ENCODE peak calls at places on chromosomes 6 and 20, in eight cellular contexts. E, C, Z, Q, D, S, K and J are unnamed samples.

GRCh38 chr6:106069478-106069877 is 16.7 kb upstream of the PRDM1 start:
- DNase-seq in C (peak; percentile 66), K (no peak), Z (no peak), D (peak; percentile 12), S (no peak), E (no peak), Q (no peak), J (no peak)

GRCh38 chr6:26240157-26240980 is 124.6 kb upstream of the BTN3A2 start:
- DNase-seq in S (no peak), C (peak; percentile 76), D (no peak), E (peak; percentile 81), K (peak; percentile 40), Q (no peak), Z (peak; percentile 77), J (peak; percentile 62)

GRCh38 chr6:24125980-24126379 is at the start of gene NRSN1:
- DNase-seq in Z (no peak), Q (no peak), D (peak; percentile 2), K (no peak), E (no peak), S (no peak), C (no peak), J (no peak)

GRCh38 chr6:14275493-14275851 is 157.9 kb downstream of the CD83 start:
- DNase-seq in S (no peak), Z (peak; percentile 85), K (no peak), C (no peak), Q (no peak), E (no peak), D (no peak), J (no peak)

GRCh38 chr20:49846206-49846807 is 33.7 kb downstream of the SLC9A8 start:
- DNase-seq in D (peak; percentile 23), K (no peak), E (peak; percentile 52), Z (no peak), S (no peak), Q (no peak), C (peak; percentile 75), J (peak; percentile 56)

GRCh38 chr6:140774080-140774505 is 1358.6 kb upstream of the GJE1 start:
- DNase-seq in D (no peak), K (no peak), Q (no peak), Z (no peak), S (no peak), E (no peak), C (peak; percentile 42), J (no peak)

GRCh38 chr6:490251-491037 is 98.9 kb downstream of the IRF4 start:
- DNase-seq in Z (no peak), D (no peak), C (no peak), K (no peak), S (no peak), Q (no peak), E (no peak), J (no peak)

GRCh38 chr6:20455175-20456075 is 53.7 kb downstream of the E2F3 start:
- DNase-seq in K (no peak), Q (no peak), Z (no peak), C (no peak), E (no peak), D (no peak), S (no peak), J (no peak)

GRCh38 chr20:33835773-33836172 is 24.6 kb downstream of the CHMP4B start:
- DNase-seq in E (no peak), C (no peak), Z (no peak), S (no peak), D (no peak), K (no peak), Q (no peak), J (no peak)

GRCh38 chr20:35120012-35120701 is 27.0 kb downstream of the EDEM2 start:
- DNase-seq in Q (no peak), S (no peak), K (no peak), Z (peak; percentile 71), C (no peak), D (no peak), E (no peak), J (peak; percentile 73)

GRCh38 chr20:19619904-19620430 is 138.1 kb upstream of the RIN2 start:
- DNase-seq in Q (no peak), C (no peak), E (no peak), K (no peak), D (no peak), Z (no peak), S (no peak), J (no peak)

GRCh38 chr20:19624221-19624620 is 133.8 kb upstream of the RIN2 start:
- DNase-seq in C (no peak), S (no peak), Q (no peak), E (no peak), D (no peak), Z (no peak), K (no peak), J (no peak)

GRCh38 chr20:19620471-19620870 is 137.6 kb upstream of the RIN2 start:
- DNase-seq in D (no peak), K (no peak), S (no peak), E (no peak), C (peak; percentile 12), Q (no peak), Z (no peak), J (no peak)

GRCh38 chr20:19618711-19619110 is 139.3 kb upstream of the RIN2 start:
- DNase-seq in Z (no peak), K (no peak), C (no peak), D (no peak), S (no peak), Q (no peak), E (no peak), J (no peak)

DNA sequence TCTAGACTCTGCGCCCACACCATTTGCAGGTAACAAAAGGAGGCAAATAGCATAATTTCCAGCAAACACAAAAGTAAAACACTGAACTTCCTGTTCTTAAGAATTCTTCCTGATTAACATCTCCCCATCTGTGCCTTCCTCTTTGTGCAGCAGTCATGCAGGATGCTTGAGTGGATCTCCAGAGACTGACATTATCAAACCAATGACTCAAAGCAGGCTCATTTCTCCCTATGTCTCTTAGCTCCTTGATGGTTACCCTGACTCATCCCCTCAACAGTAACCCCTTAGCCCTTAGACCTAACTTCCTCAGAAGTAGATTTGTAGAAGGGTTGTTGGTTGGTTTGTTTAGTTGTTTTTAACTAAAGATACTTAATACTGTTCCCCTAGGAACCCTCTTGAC is 137.0 kb upstream of the RIN2 start:
- DNase-seq in D (no peak), C (no peak), Z (no peak), E (no peak), K (no peak), Q (no peak), S (no peak), J (no peak)
- H3K27me3 ChIP-seq in D (no peaks in the 10 kb centered on the region), C (no peaks in the 10 kb centered on the region), Z (no peaks in the 10 kb centered on the region), E (no peaks in the 10 kb centered on the region), K (no peaks in the 10 kb centered on the region), Q (no peaks in the 10 kb centered on the region), S (no peaks in the 10 kb centered on the region), J (no peaks in the 10 kb centered on the region)

GRCh38 chr6:27297857-27298730 is 14.0 kb downstream of the POM121L2 start:
- DNase-seq in S (no peak), D (no peak), K (no peak), C (no peak), Q (no peak), Z (no peak), E (no peak), J (no peak)

GRCh38 chr6:27294409-27294808 is 17.7 kb downstream of the POM121L2 start:
- DNase-seq in Z (no peak), Q (no peak), C (no peak), E (no peak), S (no peak), D (no peak), K (no peak), J (no peak)

GRCh38 chr6:27295301-27296079 is 16.6 kb downstream of the POM121L2 start:
- DNase-seq in C (peak; percentile 21), E (no peak), K (no peak), Q (peak; percentile 75), Z (no peak), D (no peak), S (no peak), J (no peak)

GRCh38 chr6:27296106-27296783 is 15.8 kb downstream of the POM121L2 start:
- DNase-seq in Z (no peak), K (no peak), S (no peak), D (no peak), E (no peak), Q (no peak), C (no peak), J (no peak)

DNA sequence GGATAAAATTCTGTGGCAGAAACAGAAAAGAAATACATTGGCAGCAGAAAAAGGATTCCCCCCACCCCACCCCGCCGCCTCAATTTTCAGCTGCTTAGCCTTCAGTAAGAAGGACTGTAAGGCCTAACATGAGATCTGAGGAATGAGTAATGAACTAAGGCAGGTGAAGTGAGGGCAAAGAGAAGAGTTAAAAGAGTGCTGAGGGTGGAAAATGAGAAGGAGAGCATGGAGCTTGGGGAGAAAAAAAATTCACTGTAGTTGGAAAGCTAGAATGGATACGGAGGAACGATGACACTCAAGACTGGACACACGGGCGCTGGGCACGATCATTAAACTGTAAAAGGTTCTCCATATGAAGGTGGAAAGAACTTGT is 14.6 kb downstream of the POM121L2 start:
- DNase-seq in E (no peak), C (no peak), Z (no peak), K (no peak), S (no peak), Q (no peak), D (no peak), J (no peak)
- H3K4me3 ChIP-seq in E (no peak overlapping the region), C (no peak overlapping the region), Z (peak overlapping the region; percentile 14), K (no peak overlapping the region), S (no peak overlapping the region), Q (peak overlapping the region; percentile 80), D (no peak overlapping the region), J (no peak overlapping the region)

GRCh38 chr20:36318166-36318565 is 12.0 kb downstream of the DLGAP4 start:
- DNase-seq in Z (no peak), D (no peak), K (no peak), C (no peak), Q (no peak), E (no peak), S (no peak), J (no peak)
- H3K27me3 ChIP-seq in Z (no peaks in the 10 kb centered on the region), D (no peaks in the 10 kb centered on the region), K (peaks cover 5% of the 10 kb centered on the region), C (peaks cover 2% of the 10 kb centered on the region), Q (peaks cover under 1% of the 10 kb centered on the region), E (no peaks in the 10 kb centered on the region), S (peaks cover 21% of the 10 kb centered on the region), J (no peaks in the 10 kb centered on the region)

GRCh38 chr6:108168501-108168979 is 2.7 kb downstream of the NR2E1 start:
- DNase-seq in Q (no peak), Z (peak; percentile 68), S (no peak), E (no peak), K (no peak), D (no peak), C (no peak), J (no peak)
- H3K4me3 ChIP-seq in Q (no peak overlapping the region), Z (peak overlapping the region; percentile 33), S (peak overlapping the region; percentile 38), E (peak overlapping the region; percentile 32), K (peak overlapping the region; percentile 41), D (peak overlapping the region; percentile 26), C (no peak overlapping the region), J (no peak overlapping the region)

DNA sequence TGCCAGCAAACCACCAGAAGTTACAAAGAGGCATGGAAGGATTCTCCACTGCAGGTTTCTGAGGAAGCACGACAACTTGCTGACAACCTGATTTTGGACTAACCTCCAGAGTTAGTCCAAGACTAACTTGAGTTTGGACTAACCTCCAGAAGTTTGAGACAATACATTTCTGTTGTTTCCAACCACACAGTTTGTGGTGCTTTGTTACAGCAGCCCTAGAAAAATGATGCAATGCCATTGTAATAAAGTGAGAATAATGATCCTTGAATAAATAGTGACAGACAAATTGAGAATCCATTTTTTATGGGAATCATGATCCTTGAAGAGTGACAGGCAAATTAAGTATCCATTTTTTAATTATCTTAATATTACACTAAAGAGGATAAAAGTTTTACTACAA is 169.9 kb upstream of the HDDC2 start:
- DNase-seq in Z (no peak), C (no peak), Q (no peak), S (no peak), K (no peak), E (no peak), D (no peak), J (no peak)
- H3K27me3 ChIP-seq in Z (no peaks in the 10 kb centered on the region), C (no peaks in the 10 kb centered on the region), Q (no peaks in the 10 kb centered on the region), S (no peaks in the 10 kb centered on the region), K (no peaks in the 10 kb centered on the region), E (no peaks in the 10 kb centered on the region), D (no peaks in the 10 kb centered on the region), J (no peaks in the 10 kb centered on the region)